ENCODE peak calls at places on chromosomes 4 and X, in ten cellular contexts. W is left lung, R is mammary epithelial cell, P is body of pancreas, D is ovary, I is MM.1S, M is HepG2, K is lung, G is GM23248, S is SK-N-SH. X is an unnamed sample.

GRCh38 chr4:4995866-4996265 is 23.4 kb downstream of the CYTL1 start:
- DNase-seq in W (no peak), R (no peak), P (no peak), D (no peak), I (no peak), M (no peak), K (no peak), G (peak; percentile 31), S (peak; percentile 30), X (no peak)

GRCh38 chr4:98626350-98626749 is 32.1 kb downstream of the TSPAN5 start:
- DNase-seq in W (peak; percentile 61), R (peak; percentile 93), P (no peak), D (peak; percentile 86), I (no peak), M (no peak), K (no peak), G (peak; percentile 93), S (no peak), X (peak; percentile 96)

GRCh38 chr4:2361366-2362285 is 56.8 kb downstream of the ZFYVE28 start:
- DNase-seq in W (no peak), R (no peak), P (no peak), D (no peak), I (no peak), M (no peak), K (no peak), G (no peak), S (no peak), X (no peak)

GRCh38 chrX:124726881-124727280 is 380.5 kb downstream of the SH2D1A start:
- DNase-seq in W (no peak), R (no peak), P (no peak), D (no peak), I (no peak), M (no peak), K (no peak), G (no peak), S (no peak), X (no peak)

GRCh38 chr4:84309191-84309590 is 189.9 kb downstream of the NKX6-1 start:
- DNase-seq in W (no peak), R (no peak), P (no peak), D (no peak), I (no peak), M (no peak), K (no peak), G (no peak), S (no peak), X (no peak)

GRCh38 chrX:8632949-8633348 is 99.0 kb downstream of the ANOS1 start:
- DNase-seq in W (no peak), R (no peak), P (no peak), D (no peak), I (no peak), M (no peak), K (no peak), G (no peak), S (no peak), X (no peak)

GRCh38 chrX:10128386-10128785 is 28.4 kb upstream of the CLCN4 start:
- DNase-seq in W (no peak), R (no peak), P (no peak), D (no peak), I (no peak), M (no peak), K (no peak), G (no peak), S (no peak), X (no peak)

GRCh38 chrX:124518888-124519287 is 172.5 kb downstream of the SH2D1A start:
- DNase-seq in W (no peak), R (peak; percentile 41), P (no peak), D (no peak), I (no peak), M (no peak), K (no peak), G (peak; percentile 35), S (no peak), X (no peak)

GRCh38 chr4:98581126-98581525 is 77.3 kb downstream of the TSPAN5 start:
- DNase-seq in W (no peak), R (no peak), P (no peak), D (no peak), I (peak; percentile 43), M (no peak), K (no peak), G (no peak), S (no peak), X (no peak)

GRCh38 chr4:175927121-175927520 is 115.1 kb upstream of the GPM6A start:
- DNase-seq in W (no peak), R (peak; percentile 91), P (no peak), D (no peak), I (no peak), M (no peak), K (no peak), G (no peak), S (no peak), X (peak; percentile 14)

GRCh38 chrX:102917801-102918200 is 19.3 kb upstream of the RAB40AL start:
- DNase-seq in W (no peak), R (no peak), P (no peak), D (no peak), I (no peak), M (no peak), K (no peak), G (no peak), S (no peak), X (no peak)

GRCh38 chr4:63361628-63362027 is 1047.6 kb downstream of the TECRL start:
- DNase-seq in W (no peak), R (no peak), P (no peak), D (no peak), I (no peak), M (no peak), K (no peak), G (no peak), S (no peak), X (no peak)

DNA sequence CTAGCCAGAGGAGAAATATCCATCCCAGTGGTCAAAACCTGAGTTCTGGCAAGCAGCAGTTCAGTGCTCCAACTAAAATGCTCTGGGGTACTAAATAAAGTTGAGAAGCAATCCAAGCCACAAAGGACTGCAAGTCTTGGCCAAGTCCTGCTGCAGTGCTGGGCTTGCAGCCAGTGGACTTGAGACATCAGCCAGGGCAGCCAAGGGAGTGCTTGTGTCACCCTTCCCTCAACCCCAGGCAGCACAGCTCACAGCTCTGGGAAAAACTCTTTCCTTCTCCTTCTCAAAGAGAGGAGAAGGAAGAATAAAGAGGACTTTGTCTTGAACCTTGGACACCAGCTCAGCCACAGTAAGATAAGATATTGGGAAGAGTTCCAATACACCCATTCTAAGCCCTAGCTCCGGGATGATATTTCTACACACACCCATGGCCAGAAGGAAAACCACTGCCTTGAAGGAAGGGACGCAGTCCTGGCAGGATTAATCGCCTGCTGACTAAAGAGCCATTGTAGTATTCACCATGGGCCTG is 99.8 kb downstream of the PTCHD1 start:
- DNase-seq in W (peak; percentile 61), R (peak; percentile 41), P (peak; percentile 62), D (peak; percentile 28), I (no peak), M (no peak), K (peak; percentile 57), G (peak; percentile 83), S (no peak), X (no peak)
- H3K27ac ChIP-seq in W (no peak overlapping the region), R (no peak overlapping the region), P (peak overlapping the region; percentile 28), D (no peak overlapping the region), I (no peak overlapping the region), M (no peak overlapping the region), K (no peak overlapping the region), G (peak overlapping the region; percentile 48), S (no peak overlapping the region), X (no peak overlapping the region)

DNA sequence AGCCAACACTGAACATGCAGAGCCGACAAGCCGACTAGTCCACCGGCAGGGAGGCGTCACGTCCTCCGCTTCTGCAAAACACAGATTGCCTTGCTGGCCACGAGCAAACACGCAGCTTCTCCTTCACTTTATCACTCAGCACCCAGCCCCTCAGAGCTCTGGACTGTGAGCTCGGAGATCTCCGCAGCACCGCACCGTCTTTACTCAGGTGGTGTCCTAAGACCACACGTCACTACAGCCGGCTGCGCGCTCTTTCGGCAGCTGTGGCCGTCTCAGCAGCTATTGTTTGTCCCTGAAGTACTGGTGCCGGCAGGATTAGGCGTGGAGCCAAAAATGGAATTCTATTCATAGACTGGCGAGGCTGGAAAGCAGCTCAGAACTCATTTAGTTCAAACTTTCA is 72.0 kb downstream of the FAT1 start:
- DNase-seq in W (no peak), R (no peak), P (peak; percentile 85), D (no peak), I (no peak), M (no peak), K (no peak), G (no peak), S (no peak), X (no peak)
- H3K27ac ChIP-seq in W (no peak overlapping the region), R (no peak overlapping the region), P (peak overlapping the region; percentile 77), D (no peak overlapping the region), I (no peak overlapping the region), M (no peak overlapping the region), K (peak overlapping the region; percentile 55), G (no peak overlapping the region), S (no peak overlapping the region), X (no peak overlapping the region)

DNA sequence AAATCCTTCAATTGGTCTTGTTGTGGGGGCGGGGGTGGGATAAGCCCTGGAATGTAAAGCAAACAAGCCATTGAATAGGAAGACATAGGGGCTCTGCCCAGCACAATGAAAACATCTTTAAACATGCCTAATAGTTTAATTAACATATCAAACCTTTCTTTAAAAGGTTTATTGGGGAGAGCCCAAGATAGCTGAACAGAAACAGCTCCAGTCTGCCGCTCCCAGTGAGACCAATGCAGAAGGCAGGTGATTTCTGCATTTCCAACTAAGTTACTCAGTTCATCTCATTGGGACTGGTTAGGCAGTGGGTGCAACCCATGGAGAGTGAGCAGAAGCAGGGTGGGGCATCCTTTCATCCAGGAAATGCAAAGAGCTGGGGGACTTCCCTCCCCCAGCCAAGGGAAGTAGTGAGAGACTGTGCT is 327.2 kb upstream of the CNKSR2 start:
- DNase-seq in W (no peak), R (no peak), P (no peak), D (no peak), I (no peak), M (no peak), K (no peak), G (no peak), S (no peak), X (no peak)
- H3K27ac ChIP-seq in W (no peak overlapping the region), R (no peak overlapping the region), P (no peak overlapping the region), D (no peak overlapping the region), I (no peak overlapping the region), M (no peak overlapping the region), K (no peak overlapping the region), G (no peak overlapping the region), S (no peak overlapping the region), X (no peak overlapping the region)

GRCh38 chr4:6470502-6471302 is 1.7 kb downstream of the PPP2R2C start:
- DNase-seq in W (no peak), R (peak; percentile 30), P (peak; percentile 31), D (peak; percentile 32), I (no peak), M (no peak), K (no peak), G (peak; percentile 63), S (peak; percentile 85), X (no peak)

GRCh38 chr4:6467600-6467999 is 4.8 kb downstream of the PPP2R2C start:
- DNase-seq in W (no peak), R (no peak), P (no peak), D (no peak), I (no peak), M (no peak), K (no peak), G (no peak), S (no peak), X (no peak)

GRCh38 chr4:6468376-6468775 is 4.0 kb downstream of the PPP2R2C start:
- DNase-seq in W (no peak), R (no peak), P (no peak), D (no peak), I (no peak), M (no peak), K (no peak), G (no peak), S (no peak), X (no peak)

GRCh38 chr4:6469898-6470501 is 2.4 kb downstream of the PPP2R2C start:
- DNase-seq in W (no peak), R (no peak), P (no peak), D (no peak), I (no peak), M (no peak), K (no peak), G (no peak), S (no peak), X (no peak)

GRCh38 chr4:6469144-6469543 is 3.3 kb downstream of the PPP2R2C start:
- DNase-seq in W (no peak), R (no peak), P (no peak), D (no peak), I (no peak), M (no peak), K (no peak), G (no peak), S (no peak), X (no peak)
- H3K27ac ChIP-seq in W (no peak overlapping the region), R (no peak overlapping the region), P (no peak overlapping the region), D (no peak overlapping the region), I (no peak overlapping the region), M (no peak overlapping the region), K (no peak overlapping the region), G (no peak overlapping the region), S (no peak overlapping the region), X (no peak overlapping the region)

X was measured in foreskin keratinocyte.